ENCODE peak calls at places on chromosomes 3 and 15, in nine cellular contexts. One of them, this sample, is unnamed.

GRCh38 chr3:29279276-29279675 is 1.6 kb upstream of the RBMS3 start:
- DNase-seq in foreskin fibroblast: peak
- DNase-seq in CD8-positive, alpha-beta T cell: no peak
- DNase-seq in brain microvascular endothelial cell: no peak
- DNase-seq in HCT116: no peak
- DNase-seq in choroid plexus epithelial cell: no peak
- DNase-seq in thyroid gland: no peak
- DNase-seq in fibroblast of the aortic adventitia: no peak
- DNase-seq in A549: no peak
- DNase-seq in this sample: no peak

GRCh38 chr3:104556372-104557078 is 810.2 kb upstream of the ALCAM start:
- DNase-seq in fibroblast of the aortic adventitia: peak
- DNase-seq in CD8-positive, alpha-beta T cell: no peak
- DNase-seq in A549: no peak
- DNase-seq in thyroid gland: no peak
- DNase-seq in foreskin fibroblast: no peak
- DNase-seq in choroid plexus epithelial cell: peak
- DNase-seq in brain microvascular endothelial cell: no peak
- DNase-seq in HCT116: no peak
- DNase-seq in this sample: no peak

GRCh38 chr15:91863621-91864255 is 10.2 kb downstream of the SLCO3A1 start:
- DNase-seq in CD8-positive, alpha-beta T cell: no peak
- DNase-seq in brain microvascular endothelial cell: no peak
- DNase-seq in fibroblast of the aortic adventitia: no peak
- DNase-seq in foreskin fibroblast: no peak
- DNase-seq in A549: no peak
- DNase-seq in thyroid gland: no peak
- DNase-seq in HCT116: no peak
- DNase-seq in choroid plexus epithelial cell: no peak
- DNase-seq in this sample: no peak

GRCh38 chr3:189143321-189143720 is 28.4 kb upstream of the TPRG1 start:
- DNase-seq in thyroid gland: no peak
- DNase-seq in HCT116: no peak
- DNase-seq in choroid plexus epithelial cell: peak
- DNase-seq in foreskin fibroblast: no peak
- DNase-seq in brain microvascular endothelial cell: peak
- DNase-seq in A549: no peak
- DNase-seq in fibroblast of the aortic adventitia: no peak
- DNase-seq in CD8-positive, alpha-beta T cell: no peak
- DNase-seq in this sample: no peak

GRCh38 chr3:28867836-28868235 is 413.0 kb upstream of the RBMS3 start:
- DNase-seq in choroid plexus epithelial cell: no peak
- DNase-seq in CD8-positive, alpha-beta T cell: no peak
- DNase-seq in A549: no peak
- DNase-seq in brain microvascular endothelial cell: no peak
- DNase-seq in fibroblast of the aortic adventitia: no peak
- DNase-seq in HCT116: no peak
- DNase-seq in thyroid gland: no peak
- DNase-seq in foreskin fibroblast: no peak
- DNase-seq in this sample: no peak

GRCh38 chr15:92603278-92603677 is 52.3 kb downstream of the FAM174B start:
- DNase-seq in fibroblast of the aortic adventitia: no peak
- DNase-seq in A549: no peak
- DNase-seq in brain microvascular endothelial cell: no peak
- DNase-seq in choroid plexus epithelial cell: no peak
- DNase-seq in thyroid gland: no peak
- DNase-seq in CD8-positive, alpha-beta T cell: no peak
- DNase-seq in HCT116: no peak
- DNase-seq in foreskin fibroblast: no peak
- DNase-seq in this sample: no peak

GRCh38 chr3:147521646-147522045 is 112.5 kb downstream of the ZIC1 start:
- DNase-seq in choroid plexus epithelial cell: peak
- DNase-seq in foreskin fibroblast: peak
- DNase-seq in thyroid gland: no peak
- DNase-seq in brain microvascular endothelial cell: peak
- DNase-seq in HCT116: no peak
- DNase-seq in fibroblast of the aortic adventitia: peak
- DNase-seq in A549: no peak
- DNase-seq in CD8-positive, alpha-beta T cell: no peak
- DNase-seq in this sample: no peak

GRCh38 chr3:118536764-118537163 is 497.9 kb downstream of the IGSF11 start:
- DNase-seq in fibroblast of the aortic adventitia: no peak
- DNase-seq in choroid plexus epithelial cell: no peak
- DNase-seq in HCT116: peak
- DNase-seq in CD8-positive, alpha-beta T cell: no peak
- DNase-seq in thyroid gland: no peak
- DNase-seq in A549: no peak
- DNase-seq in brain microvascular endothelial cell: no peak
- DNase-seq in foreskin fibroblast: no peak
- DNase-seq in this sample: no peak

GRCh38 chr3:23172059-23172458 is 31.1 kb upstream of the UBE2E2 start:
- DNase-seq in A549: no peak
- DNase-seq in thyroid gland: no peak
- DNase-seq in choroid plexus epithelial cell: no peak
- DNase-seq in foreskin fibroblast: no peak
- DNase-seq in fibroblast of the aortic adventitia: no peak
- DNase-seq in HCT116: no peak
- DNase-seq in brain microvascular endothelial cell: no peak
- DNase-seq in CD8-positive, alpha-beta T cell: no peak
- DNase-seq in this sample: no peak

GRCh38 chr3:195735036-195735695 is 14.4 kb downstream of the MUC20 start:
- DNase-seq in HCT116: no peak
- DNase-seq in foreskin fibroblast: no peak
- DNase-seq in A549: no peak
- DNase-seq in CD8-positive, alpha-beta T cell: no peak
- DNase-seq in choroid plexus epithelial cell: no peak
- DNase-seq in fibroblast of the aortic adventitia: no peak
- DNase-seq in brain microvascular endothelial cell: no peak
- DNase-seq in thyroid gland: no peak
- DNase-seq in this sample: no peak

GRCh38 chr15:31567861-31568260 is 241.2 kb downstream of the KLF13 start:
- DNase-seq in HCT116: no peak
- DNase-seq in brain microvascular endothelial cell: no peak
- DNase-seq in fibroblast of the aortic adventitia: no peak
- DNase-seq in choroid plexus epithelial cell: no peak
- DNase-seq in CD8-positive, alpha-beta T cell: no peak
- DNase-seq in foreskin fibroblast: no peak
- DNase-seq in thyroid gland: no peak
- DNase-seq in A549: no peak
- DNase-seq in this sample: no peak

GRCh38 chr15:31573759-31574158 is 247.1 kb downstream of the KLF13 start:
- DNase-seq in A549: no peak
- DNase-seq in foreskin fibroblast: no peak
- DNase-seq in brain microvascular endothelial cell: no peak
- DNase-seq in CD8-positive, alpha-beta T cell: no peak
- DNase-seq in HCT116: no peak
- DNase-seq in fibroblast of the aortic adventitia: no peak
- DNase-seq in choroid plexus epithelial cell: no peak
- DNase-seq in thyroid gland: no peak
- DNase-seq in this sample: no peak

GRCh38 chr15:31571676-31572075 is 245.0 kb downstream of the KLF13 start:
- DNase-seq in A549: peak
- DNase-seq in thyroid gland: no peak
- DNase-seq in brain microvascular endothelial cell: no peak
- DNase-seq in foreskin fibroblast: no peak
- DNase-seq in CD8-positive, alpha-beta T cell: no peak
- DNase-seq in choroid plexus epithelial cell: no peak
- DNase-seq in fibroblast of the aortic adventitia: no peak
- DNase-seq in HCT116: no peak
- DNase-seq in this sample: no peak

GRCh38 chr15:31569836-31570235 is 243.2 kb downstream of the KLF13 start:
- DNase-seq in CD8-positive, alpha-beta T cell: no peak
- DNase-seq in HCT116: no peak
- DNase-seq in A549: no peak
- DNase-seq in choroid plexus epithelial cell: no peak
- DNase-seq in fibroblast of the aortic adventitia: no peak
- DNase-seq in brain microvascular endothelial cell: no peak
- DNase-seq in thyroid gland: no peak
- DNase-seq in foreskin fibroblast: no peak
- DNase-seq in this sample: no peak

GRCh38 chr15:31570591-31570990 is 244.0 kb downstream of the KLF13 start:
- DNase-seq in HCT116: no peak
- DNase-seq in fibroblast of the aortic adventitia: no peak
- DNase-seq in choroid plexus epithelial cell: no peak
- DNase-seq in CD8-positive, alpha-beta T cell: no peak
- DNase-seq in A549: no peak
- DNase-seq in brain microvascular endothelial cell: no peak
- DNase-seq in thyroid gland: no peak
- DNase-seq in foreskin fibroblast: no peak
- DNase-seq in this sample: no peak
- H3K4me3 ChIP-seq in HCT116: no peak
- H3K4me3 ChIP-seq in fibroblast of the aortic adventitia: no peak
- H3K4me3 ChIP-seq in choroid plexus epithelial cell: no peak
- H3K4me3 ChIP-seq in CD8-positive, alpha-beta T cell: no peak
- H3K4me3 ChIP-seq in A549: no peak
- H3K4me3 ChIP-seq in brain microvascular endothelial cell: no peak
- H3K4me3 ChIP-seq in thyroid gland: no peak
- H3K4me3 ChIP-seq in foreskin fibroblast: no peak
- H3K4me3 ChIP-seq in this sample: no peak

DNA sequence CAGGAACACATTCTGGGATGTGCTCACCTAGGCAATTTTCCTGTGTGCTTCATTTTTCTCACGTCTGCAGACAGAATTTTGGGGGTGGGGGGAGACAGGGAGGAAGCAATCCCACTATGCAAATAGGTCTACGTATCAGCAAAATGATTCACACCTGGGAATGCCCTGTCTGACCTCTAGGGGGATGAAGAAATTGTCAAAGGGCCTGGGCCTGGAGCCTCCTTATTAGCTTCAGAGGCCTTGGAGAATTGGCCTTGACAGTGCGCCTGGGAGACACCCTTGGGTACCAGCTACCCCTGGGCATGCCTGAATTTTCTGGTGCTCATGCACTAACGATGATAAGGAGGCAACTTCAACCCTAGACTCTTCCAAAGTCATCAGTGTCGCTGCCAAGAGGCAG is 207.5 kb downstream of the CADPS start:
- DNase-seq in fibroblast of the aortic adventitia: no peak
- DNase-seq in HCT116: no peak
- DNase-seq in choroid plexus epithelial cell: no peak
- DNase-seq in CD8-positive, alpha-beta T cell: no peak
- DNase-seq in foreskin fibroblast: no peak
- DNase-seq in brain microvascular endothelial cell: no peak
- DNase-seq in A549: no peak
- DNase-seq in thyroid gland: no peak
- DNase-seq in this sample: no peak
- TF ChIP-seq CTCF in fibroblast of the aortic adventitia: no peak
- TF ChIP-seq CTCF in HCT116: no peak
- TF ChIP-seq CTCF in choroid plexus epithelial cell: no peak
- TF ChIP-seq CTCF in CD8-positive, alpha-beta T cell: no peak
- TF ChIP-seq CTCF in foreskin fibroblast: no peak
- TF ChIP-seq CTCF in brain microvascular endothelial cell: no peak
- TF ChIP-seq CTCF in A549: no peak
- TF ChIP-seq CTCF in thyroid gland: peak
- TF ChIP-seq CTCF in this sample: no peak

DNA sequence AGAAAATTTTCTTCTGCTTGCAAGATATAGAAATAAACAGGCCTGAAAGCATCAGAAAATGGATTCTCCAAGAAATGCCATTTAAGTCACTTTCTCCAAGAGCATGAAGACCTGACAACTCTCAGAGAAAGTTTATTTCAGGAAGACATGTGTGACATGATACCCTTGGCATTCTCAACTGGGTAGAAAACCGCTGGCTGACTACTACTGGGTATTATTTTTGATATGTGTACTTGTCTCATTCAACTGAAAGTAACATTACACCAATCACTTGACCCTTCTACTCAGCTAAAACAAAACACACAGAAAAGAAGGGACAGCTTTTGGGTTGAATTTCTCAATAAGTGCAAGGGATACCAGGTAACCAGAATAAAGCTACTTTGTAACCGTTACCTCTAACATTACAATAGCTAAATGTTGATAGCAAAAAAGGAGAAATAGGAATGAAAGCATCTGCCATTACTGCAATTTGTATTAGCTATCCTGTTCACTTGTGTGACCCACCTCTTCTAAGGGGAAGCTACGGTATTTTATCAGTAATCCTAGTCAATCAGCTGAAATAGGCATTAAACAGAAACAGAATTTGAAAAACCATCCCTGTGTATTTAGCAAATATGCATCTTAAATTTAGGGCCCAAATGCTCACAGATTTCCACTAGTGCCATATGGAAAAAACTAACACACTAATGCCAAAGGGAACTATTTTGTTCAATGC is 7.3 kb downstream of the TRA2B start:
- DNase-seq in brain microvascular endothelial cell: peak
- DNase-seq in choroid plexus epithelial cell: peak
- DNase-seq in fibroblast of the aortic adventitia: no peak
- DNase-seq in CD8-positive, alpha-beta T cell: no peak
- DNase-seq in foreskin fibroblast: peak
- DNase-seq in A549: no peak
- DNase-seq in HCT116: no peak
- DNase-seq in thyroid gland: no peak
- DNase-seq in this sample: no peak
- H3K4me3 ChIP-seq in brain microvascular endothelial cell: peak
- H3K4me3 ChIP-seq in choroid plexus epithelial cell: no peak
- H3K4me3 ChIP-seq in fibroblast of the aortic adventitia: no peak
- H3K4me3 ChIP-seq in CD8-positive, alpha-beta T cell: no peak
- H3K4me3 ChIP-seq in foreskin fibroblast: no peak
- H3K4me3 ChIP-seq in A549: peak
- H3K4me3 ChIP-seq in HCT116: no peak
- H3K4me3 ChIP-seq in thyroid gland: no peak
- H3K4me3 ChIP-seq in this sample: no peak

GRCh38 chr15:69474846-69475455 is 22.3 kb downstream of the RPLP1 start:
- DNase-seq in fibroblast of the aortic adventitia: no peak
- DNase-seq in CD8-positive, alpha-beta T cell: no peak
- DNase-seq in thyroid gland: no peak
- DNase-seq in choroid plexus epithelial cell: no peak
- DNase-seq in A549: peak
- DNase-seq in HCT116: no peak
- DNase-seq in foreskin fibroblast: no peak
- DNase-seq in brain microvascular endothelial cell: peak
- DNase-seq in this sample: peak
- TF ChIP-seq CTCF in fibroblast of the aortic adventitia: peak
- TF ChIP-seq CTCF in CD8-positive, alpha-beta T cell: no peak
- TF ChIP-seq CTCF in thyroid gland: no peak
- TF ChIP-seq CTCF in choroid plexus epithelial cell: peak
- TF ChIP-seq CTCF in A549: no peak
- TF ChIP-seq CTCF in HCT116: no peak
- TF ChIP-seq CTCF in foreskin fibroblast: no peak
- TF ChIP-seq CTCF in brain microvascular endothelial cell: peak
- TF ChIP-seq CTCF in this sample: no peak

DNA sequence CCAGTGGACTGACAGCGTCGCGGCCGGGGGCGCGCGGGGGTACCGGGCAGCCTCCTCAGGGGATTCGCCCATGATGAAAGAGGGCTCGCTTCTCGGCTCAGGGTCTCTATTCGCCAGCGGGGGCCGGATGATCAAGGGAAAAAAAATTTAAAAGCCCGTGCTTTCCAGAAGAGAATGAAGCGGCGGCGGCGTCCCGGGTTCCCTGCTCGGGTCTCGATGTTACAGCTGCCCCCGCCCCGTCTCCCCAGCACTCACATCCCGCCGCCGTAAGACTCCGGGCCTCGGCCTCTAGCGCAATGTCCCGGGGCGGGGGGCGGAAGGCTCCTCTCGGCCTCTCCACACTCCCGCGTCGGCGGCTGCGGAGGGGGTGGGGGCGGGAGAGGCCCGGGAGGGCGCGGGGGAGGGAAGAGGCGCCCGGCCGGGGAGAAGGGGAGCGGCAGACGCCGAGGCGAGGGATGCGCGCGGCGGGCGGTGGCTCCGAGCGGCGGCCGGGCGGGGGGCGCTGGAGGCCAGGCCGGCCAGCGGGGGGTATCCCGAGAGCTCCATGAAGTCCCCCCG is 4.4 kb downstream of the PTH1R start:
- DNase-seq in HCT116: no peak
- DNase-seq in choroid plexus epithelial cell: no peak
- DNase-seq in CD8-positive, alpha-beta T cell: no peak
- DNase-seq in A549: no peak
- DNase-seq in fibroblast of the aortic adventitia: no peak
- DNase-seq in thyroid gland: no peak
- DNase-seq in brain microvascular endothelial cell: no peak
- DNase-seq in foreskin fibroblast: peak
- DNase-seq in this sample: no peak
- H3K4me3 ChIP-seq in HCT116: no peak
- H3K4me3 ChIP-seq in choroid plexus epithelial cell: peak
- H3K4me3 ChIP-seq in CD8-positive, alpha-beta T cell: peak
- H3K4me3 ChIP-seq in A549: peak
- H3K4me3 ChIP-seq in fibroblast of the aortic adventitia: peak
- H3K4me3 ChIP-seq in thyroid gland: peak
- H3K4me3 ChIP-seq in brain microvascular endothelial cell: peak
- H3K4me3 ChIP-seq in foreskin fibroblast: peak
- H3K4me3 ChIP-seq in this sample: no peak

This sample was measured in LNCaP clone FGC.